ENCODE peak calls at places on chromosomes 7 and 10, in four cellular contexts. Q is mesendoderm, K is GM23248, L is breast epithelium. Y is an unnamed sample.
A peak's percentile ranks its signal among the peaks of the same experiment; 100 is the strongest.

GRCh38 chr7:4800926-4801838 is 25.8 kb downstream of the AP5Z1 start:
- DNase-seq in L (no peak), K (no peak), Q (no peak), Y (no peak)

GRCh38 chr7:80014507-80014906 is 120.1 kb upstream of the GNAI1 start:
- DNase-seq in L (no peak), K (peak; percentile 10), Q (peak; percentile 14), Y (no peak)

GRCh38 chr10:113027574-113028392 is 77.7 kb downstream of the TCF7L2 start:
- DNase-seq in K (peak; percentile 37), L (no peak), Q (peak; percentile 84), Y (no peak)

GRCh38 chr10:36172574-36172973 is 530.5 kb upstream of the FZD8 start:
- DNase-seq in Q (no peak), K (peak; percentile 68), L (no peak), Y (no peak)

GRCh38 chr7:111672901-111673300 is 110.6 kb upstream of the IMMP2L start:
- DNase-seq in L (no peak), Q (no peak), K (no peak), Y (no peak)

GRCh38 chr7:107147464-107148214 is 21.2 kb upstream of the HBP1 start:
- DNase-seq in Q (peak; percentile 48), K (peak; percentile 76), L (no peak), Y (peak; percentile 72)

GRCh38 chr10:107034023-107034422 is 130.5 kb downstream of the SORCS1 start:
- DNase-seq in Q (peak; percentile 8), K (no peak), L (no peak), Y (no peak)

GRCh38 chr10:101272229-101272868 is 43.1 kb upstream of the LBX1 start:
- DNase-seq in K (peak; percentile 83), Q (peak; percentile 91), L (no peak), Y (peak; percentile 72)

GRCh38 chr7:47407821-47408674 is 173.9 kb downstream of the TNS3 start:
- DNase-seq in K (no peak), Q (no peak), L (no peak), Y (no peak)

GRCh38 chr10:31940839-31941653 is 12.4 kb upstream of the ARHGAP12 start:
- DNase-seq in Q (peak; percentile 73), L (no peak), K (peak; percentile 98), Y (no peak)

GRCh38 chr10:59585046-59585700 is 124.5 kb downstream of the SLC16A9 start:
- DNase-seq in Q (no peak), K (no peak), L (no peak), Y (no peak)

GRCh38 chr10:93695720-93696119 is 6.7 kb downstream of the FRA10AC1 start:
- DNase-seq in K (no peak), Q (no peak), L (no peak), Y (no peak)

GRCh38 chr7:66167773-66168367 is 37.3 kb upstream of the TPST1 start:
- DNase-seq in K (peak; percentile 82), L (no peak), Q (no peak), Y (no peak)

GRCh38 chr10:133379152-133379800 is at the start of gene PAOX:
- DNase-seq in K (peak; percentile 71), Q (peak; percentile 56), L (no peak), Y (peak; percentile 63)

GRCh38 chr7:30810986-30811385 is 39.8 kb downstream of the MINDY4 start:
- DNase-seq in L (no peak), Q (no peak), K (no peak), Y (no peak)

GRCh38 chr10:120420421-120420820 is 36.6 kb upstream of the PLPP4 start:
- DNase-seq in L (no peak), Q (no peak), K (no peak), Y (no peak)

GRCh38 chr7:148699772-148700629 is 1.3 kb downstream of the CUL1 start:
- DNase-seq in K (peak; percentile 70), Q (peak; percentile 69), L (no peak), Y (peak; percentile 67)

GRCh38 chr7:152914014-152914844 is 154.7 kb downstream of the ACTR3B start:
- DNase-seq in K (no peak), Q (no peak), L (no peak), Y (no peak)

GRCh38 chr10:80280071-80280800 is 9.2 kb downstream of the MAT1A start:
- DNase-seq in Q (no peak), K (no peak), L (no peak), Y (no peak)

GRCh38 chr7:11133436-11133959 is 159.8 kb downstream of the PHF14 start:
- DNase-seq in L (no peak), K (no peak), Q (no peak), Y (no peak)

GRCh38 chr10:116084166-116084565 is 188.8 kb downstream of the GFRA1 start:
- DNase-seq in L (no peak), Q (no peak), K (peak; percentile 17), Y (no peak)

GRCh38 chr7:51121945-51122425 is 194.6 kb downstream of the COBL start:
- DNase-seq in L (peak; percentile 27), Q (peak; percentile 71), K (no peak), Y (no peak)

GRCh38 chr10:120221873-120222485 is 235.0 kb upstream of the PLPP4 start:
- DNase-seq in K (peak; percentile 80), L (no peak), Q (peak; percentile 86), Y (peak; percentile 88)

GRCh38 chr10:130352291-130352645 is 216.1 kb downstream of the GLRX3 start:
- DNase-seq in Q (peak; percentile 28), K (no peak), L (no peak), Y (no peak)

GRCh38 chr7:47936323-47936722 is 11.9 kb downstream of the PKD1L1 start:
- DNase-seq in K (no peak), Q (no peak), L (no peak), Y (peak; percentile 67)

GRCh38 chr7:41567350-41568114 is 135.4 kb downstream of the INHBA start:
- DNase-seq in Q (no peak), K (no peak), L (no peak), Y (no peak)

GRCh38 chr10:13099144-13099665 is 758 bp upstream of the OPTN start:
- DNase-seq in L (peak; percentile 28), K (peak; percentile 81), Q (peak; percentile 94), Y (no peak)

GRCh38 chr10:99945286-99945685 is 64.5 kb downstream of the DNMBP start:
- DNase-seq in K (peak; percentile 91), L (no peak), Q (no peak), Y (no peak)

GRCh38 chr7:44127161-44127560 is 3.8 kb upstream of the POLD2 start:
- DNase-seq in K (no peak), L (no peak), Q (no peak), Y (no peak)

GRCh38 chr7:44132039-44132438 is 8.7 kb upstream of the POLD2 start:
- DNase-seq in Q (peak; percentile 50), K (peak; percentile 29), L (no peak), Y (no peak)

GRCh38 chr7:44124822-44125202 is 1.5 kb upstream of the POLD2 start:
- DNase-seq in K (no peak), L (no peak), Q (no peak), Y (no peak)

GRCh38 chr7:44131173-44132009 is 8.0 kb upstream of the POLD2 start:
- DNase-seq in L (no peak), K (peak; percentile 21), Q (peak; percentile 83), Y (peak; percentile 64)

DNA sequence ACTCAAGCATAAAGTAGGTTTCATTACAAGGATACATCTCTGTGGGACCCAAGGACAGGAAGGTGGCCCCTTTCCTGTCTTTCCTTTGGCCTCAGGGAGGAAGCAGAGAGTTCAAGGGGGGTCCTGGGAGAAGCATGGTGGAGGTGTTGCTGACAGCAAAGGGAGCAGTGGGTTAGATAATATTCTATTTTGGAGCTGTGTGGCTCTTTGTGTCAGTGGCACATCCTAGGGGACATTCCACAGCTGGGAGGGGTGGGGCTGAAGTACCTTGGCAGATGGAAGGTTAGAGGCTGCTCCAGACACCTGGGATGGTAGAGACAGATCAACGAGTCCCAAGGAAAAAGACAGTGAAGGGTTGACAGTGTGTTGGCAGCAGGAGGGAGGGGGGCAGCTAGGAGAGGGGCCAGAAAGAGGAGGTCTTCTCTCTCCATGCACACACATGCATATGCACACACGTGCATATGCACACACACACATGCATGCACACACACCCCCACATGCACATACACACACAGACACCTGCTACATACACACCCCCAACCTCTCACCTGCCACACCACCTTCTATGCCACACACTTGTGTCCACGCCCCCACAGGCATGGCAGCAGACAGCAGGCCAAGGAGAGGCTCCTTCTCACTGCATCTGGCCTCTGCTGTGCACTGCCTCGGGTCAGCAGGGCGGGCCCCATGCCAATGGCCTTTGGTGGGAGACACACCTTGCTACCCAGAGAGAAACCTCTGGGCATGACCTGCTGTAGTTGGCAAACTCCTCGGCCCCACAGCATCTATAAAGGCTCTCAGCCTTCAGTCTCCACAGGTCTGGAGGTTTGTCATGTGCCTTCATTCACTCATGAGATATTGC is 5.6 kb upstream of the POLD2 start:
- DNase-seq in L (no peak), Q (no peak), K (no peak), Y (no peak)
- H3K4me1 ChIP-seq in L (no peaks in the 10 kb centered on the region), Q (peaks cover 11% of the 10 kb centered on the region), K (peaks cover 10% of the 10 kb centered on the region), Y (peaks cover 15% of the 10 kb centered on the region)

GRCh38 chr10:48672596-48673255 is 11.9 kb upstream of the WDFY4 start:
- DNase-seq in L (no peak), K (no peak), Q (no peak), Y (no peak)
- H3K4me1 ChIP-seq in L (no peaks in the 10 kb centered on the region), K (no peaks in the 10 kb centered on the region), Q (no peaks in the 10 kb centered on the region), Y (peaks cover 58% of the 10 kb centered on the region)

DNA sequence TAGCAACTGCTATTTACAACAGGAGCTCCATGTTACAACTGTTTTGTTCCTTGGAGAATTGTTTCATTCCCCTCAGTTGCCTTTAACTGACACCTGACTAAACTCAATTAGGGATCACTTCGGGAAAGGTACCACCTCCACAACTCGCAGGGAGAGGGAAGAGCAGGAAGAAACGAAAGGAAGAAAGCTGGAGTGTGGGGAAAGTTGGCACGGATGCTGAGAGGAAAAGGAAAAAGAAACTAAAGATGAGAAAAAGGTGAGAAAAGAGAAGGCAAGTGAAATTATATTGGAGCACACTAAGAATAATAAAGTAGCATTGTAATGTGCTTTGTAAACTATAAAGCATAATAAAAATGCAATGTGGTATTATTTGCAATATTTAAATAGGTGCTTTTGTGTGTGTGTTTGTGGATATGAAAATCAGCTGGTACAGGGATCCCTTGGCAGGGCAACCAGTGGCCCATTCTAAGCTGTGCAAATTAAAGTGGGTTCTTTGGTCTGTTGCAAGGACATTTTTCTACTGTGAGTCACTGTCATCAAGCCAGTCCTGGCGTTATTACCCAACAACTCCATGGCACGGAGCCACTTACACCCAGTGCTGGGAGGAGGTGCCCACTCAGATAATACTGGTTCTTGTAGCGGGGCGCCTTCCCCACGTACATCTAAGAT is 45.9 kb downstream of the HIPK2 start:
- DNase-seq in K (peak; percentile 92), L (peak; percentile 91), Q (peak; percentile 38), Y (no peak)
- H3K4me1 ChIP-seq in K (peaks cover 65% of the 10 kb centered on the region), L (peaks cover 9% of the 10 kb centered on the region), Q (no peaks in the 10 kb centered on the region), Y (no peaks in the 10 kb centered on the region)

DNA sequence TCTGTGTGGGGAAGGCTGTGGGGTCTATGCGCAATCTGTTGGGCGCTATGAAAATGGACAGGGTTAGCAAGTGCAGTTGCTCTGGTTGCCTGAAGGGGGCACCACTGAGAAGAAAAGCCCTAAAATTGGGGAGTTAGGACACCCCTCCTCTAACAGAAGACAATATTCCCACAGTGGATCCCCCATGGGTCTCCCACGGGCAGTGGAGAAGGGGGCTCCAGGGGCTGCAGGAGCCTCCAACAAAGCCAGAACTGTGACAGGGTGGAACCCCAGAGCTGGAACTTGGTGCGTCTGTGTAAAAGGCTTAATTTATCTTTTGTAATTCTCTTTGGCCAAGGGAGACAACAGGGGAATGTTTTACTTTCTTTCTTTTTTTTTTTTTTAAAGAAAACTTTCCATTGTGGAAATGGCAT is 12.5 kb upstream of the COL13A1 start:
- DNase-seq in L (no peak), K (peak; percentile 22), Q (no peak), Y (peak; percentile 47)
- H3K4me1 ChIP-seq in L (no peaks in the 10 kb centered on the region), K (no peaks in the 10 kb centered on the region), Q (peaks cover 2% of the 10 kb centered on the region), Y (no peaks in the 10 kb centered on the region)

GRCh38 chr7:230274-230673 is 37.9 kb downstream of the FAM20C start:
- DNase-seq in K (no peak), Q (no peak), L (no peak), Y (no peak)
- H3K4me1 ChIP-seq in K (peaks cover 54% of the 10 kb centered on the region), Q (no peaks in the 10 kb centered on the region), L (peaks cover 23% of the 10 kb centered on the region), Y (no peaks in the 10 kb centered on the region)

Y was measured in Karpas-422.